ENCODE peak calls at places on chromosomes 5 and 9, in four cellular contexts. One of them, this sample, is unnamed.

GRCh38 chr5:1934801-1935429 is 52.2 kb upstream of the IRX4 start:
- DNase-seq in AG04450: no peak
- DNase-seq in cardiac fibroblast: no peak
- DNase-seq in tibial nerve: no peak
- DNase-seq in this sample: no peak

GRCh38 chr9:127537014-127537413 is 75.1 kb upstream of the STXBP1 start:
- DNase-seq in AG04450: no peak
- DNase-seq in cardiac fibroblast: peak; percentile 46
- DNase-seq in tibial nerve: no peak
- DNase-seq in this sample: no peak

GRCh38 chr5:79025054-79025465 is 40.0 kb upstream of the ARSB start:
- DNase-seq in AG04450: peak; percentile 57
- DNase-seq in cardiac fibroblast: peak; percentile 80
- DNase-seq in tibial nerve: peak; percentile 16
- DNase-seq in this sample: peak; percentile 45

GRCh38 chr5:74903165-74903787 is 37.1 kb upstream of the FAM169A start:
- DNase-seq in AG04450: no peak
- DNase-seq in cardiac fibroblast: no peak
- DNase-seq in tibial nerve: no peak
- DNase-seq in this sample: no peak

GRCh38 chr9:117121331-117121730 is 293.5 kb downstream of the ASTN2 start:
- DNase-seq in AG04450: no peak
- DNase-seq in cardiac fibroblast: peak; percentile 18
- DNase-seq in tibial nerve: no peak
- DNase-seq in this sample: no peak

GRCh38 chr5:133048993-133049725 is 2.7 kb upstream of the HSPA4 start:
- DNase-seq in AG04450: no peak
- DNase-seq in cardiac fibroblast: peak; percentile 50
- DNase-seq in tibial nerve: no peak
- DNase-seq in this sample: no peak

GRCh38 chr9:68522954-68523353 is 17.7 kb downstream of the TMEM252 start:
- DNase-seq in AG04450: no peak
- DNase-seq in cardiac fibroblast: no peak
- DNase-seq in tibial nerve: no peak
- DNase-seq in this sample: no peak

GRCh38 chr5:35470866-35471265 is 146.8 kb upstream of the SPEF2 start:
- DNase-seq in AG04450: no peak
- DNase-seq in cardiac fibroblast: no peak
- DNase-seq in tibial nerve: no peak
- DNase-seq in this sample: no peak

GRCh38 chr5:10860645-10861455 is 99.8 kb upstream of the DAP start:
- DNase-seq in AG04450: peak; percentile 46
- DNase-seq in cardiac fibroblast: no peak
- DNase-seq in tibial nerve: no peak
- DNase-seq in this sample: peak; percentile 45

GRCh38 chr9:133141833-133142594 is 21.0 kb upstream of the RALGDS start:
- DNase-seq in AG04450: no peak
- DNase-seq in cardiac fibroblast: no peak
- DNase-seq in tibial nerve: no peak
- DNase-seq in this sample: no peak

GRCh38 chr5:38249286-38249685 is 9.1 kb upstream of the EGFLAM start:
- DNase-seq in AG04450: no peak
- DNase-seq in cardiac fibroblast: no peak
- DNase-seq in tibial nerve: no peak
- DNase-seq in this sample: no peak

GRCh38 chr5:113266913-113267227 is 167.9 kb downstream of the TSSK1B start:
- DNase-seq in AG04450: no peak
- DNase-seq in cardiac fibroblast: no peak
- DNase-seq in tibial nerve: no peak
- DNase-seq in this sample: no peak

GRCh38 chr9:114684036-114684435 is 2.0 kb upstream of the TEX48 start:
- DNase-seq in AG04450: no peak
- DNase-seq in cardiac fibroblast: no peak
- DNase-seq in tibial nerve: no peak
- DNase-seq in this sample: no peak

GRCh38 chr5:74490814-74491213 is 149.7 kb downstream of the ENC1 start:
- DNase-seq in AG04450: no peak
- DNase-seq in cardiac fibroblast: no peak
- DNase-seq in tibial nerve: no peak
- DNase-seq in this sample: no peak

GRCh38 chr5:174667526-174667925 is 56.9 kb upstream of the MSX2 start:
- DNase-seq in AG04450: no peak
- DNase-seq in cardiac fibroblast: no peak
- DNase-seq in tibial nerve: no peak
- DNase-seq in this sample: no peak

GRCh38 chr9:8726692-8727091 is 927.1 kb upstream of the DMAC1 start:
- DNase-seq in AG04450: no peak
- DNase-seq in cardiac fibroblast: no peak
- DNase-seq in tibial nerve: no peak
- DNase-seq in this sample: no peak

GRCh38 chr9:18184034-18184800 is 289.7 kb upstream of the ADAMTSL1 start:
- DNase-seq in AG04450: no peak
- DNase-seq in cardiac fibroblast: peak; percentile 55
- DNase-seq in tibial nerve: no peak
- DNase-seq in this sample: no peak

GRCh38 chr9:130328349-130328801 is 62.8 kb downstream of the HMCN2 start:
- DNase-seq in AG04450: peak; percentile 11
- DNase-seq in cardiac fibroblast: peak; percentile 35
- DNase-seq in tibial nerve: peak; percentile 61
- DNase-seq in this sample: no peak

GRCh38 chr5:79091064-79091463 is 20.5 kb upstream of the BHMT start:
- DNase-seq in AG04450: no peak
- DNase-seq in cardiac fibroblast: no peak
- DNase-seq in tibial nerve: no peak
- DNase-seq in this sample: no peak

GRCh38 chr5:10452768-10453331 is 11.2 kb downstream of the ROPN1L start:
- DNase-seq in AG04450: peak; percentile 74
- DNase-seq in cardiac fibroblast: peak; percentile 91
- DNase-seq in tibial nerve: no peak
- DNase-seq in this sample: peak; percentile 83

GRCh38 chr9:107221321-107221720 is 61.8 kb upstream of the RAD23B start:
- DNase-seq in AG04450: no peak
- DNase-seq in cardiac fibroblast: no peak
- DNase-seq in tibial nerve: no peak
- DNase-seq in this sample: no peak

GRCh38 chr9:107224252-107224651 is 58.8 kb upstream of the RAD23B start:
- DNase-seq in AG04450: no peak
- DNase-seq in cardiac fibroblast: no peak
- DNase-seq in tibial nerve: no peak
- DNase-seq in this sample: no peak

GRCh38 chr9:107223381-107223780 is 59.7 kb upstream of the RAD23B start:
- DNase-seq in AG04450: no peak
- DNase-seq in cardiac fibroblast: no peak
- DNase-seq in tibial nerve: no peak
- DNase-seq in this sample: no peak

GRCh38 chr9:107219486-107219853 is 63.6 kb upstream of the RAD23B start:
- DNase-seq in AG04450: no peak
- DNase-seq in cardiac fibroblast: no peak
- DNase-seq in tibial nerve: no peak
- DNase-seq in this sample: no peak

DNA sequence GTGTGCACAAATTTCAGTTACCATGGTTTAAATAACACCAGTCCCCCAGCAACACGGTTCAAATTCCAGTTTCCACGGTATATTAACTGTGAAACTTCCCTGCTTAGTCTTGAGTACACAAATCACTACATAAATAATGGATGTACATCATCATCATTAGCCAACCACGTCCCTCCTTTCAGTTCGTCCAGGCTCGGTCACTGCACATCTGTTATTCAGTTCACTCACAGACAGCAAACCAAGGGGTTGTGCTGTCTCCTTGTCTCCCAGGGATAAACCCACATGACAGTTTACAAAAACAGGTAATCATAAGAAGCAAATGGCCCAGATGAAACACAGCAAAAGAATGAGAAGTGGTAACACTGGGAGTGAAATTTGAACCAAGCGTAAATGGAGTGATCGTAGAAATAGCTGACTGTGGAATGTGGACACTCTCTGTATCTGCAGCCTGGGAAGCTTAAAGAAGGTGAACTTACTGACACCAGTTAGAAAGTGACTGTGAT is 61.0 kb upstream of the RAD23B start:
- DNase-seq in AG04450: no peak
- DNase-seq in cardiac fibroblast: peak; percentile 25
- DNase-seq in tibial nerve: no peak
- DNase-seq in this sample: peak; percentile 13
- H3K4me3 ChIP-seq in AG04450: peak overlapping the region; percentile 53
- H3K4me3 ChIP-seq in cardiac fibroblast: peak overlapping the region; percentile 35
- H3K4me3 ChIP-seq in tibial nerve: no peak overlapping the region
- H3K4me3 ChIP-seq in this sample: peak overlapping the region; percentile 25

GRCh38 chr9:121498487-121499176 is 1.0 kb downstream of the GGTA1 start:
- DNase-seq in AG04450: no peak
- DNase-seq in cardiac fibroblast: peak; percentile 69
- DNase-seq in tibial nerve: no peak
- DNase-seq in this sample: no peak
- TF ChIP-seq CTCF in AG04450: no peak
- TF ChIP-seq CTCF in cardiac fibroblast: peak; percentile 5
- TF ChIP-seq CTCF in tibial nerve: no peak
- TF ChIP-seq CTCF in this sample: no peak

GRCh38 chr5:135234242-135235000 is 164.6 kb downstream of the MACROH2A1 start:
- DNase-seq in AG04450: no peak
- DNase-seq in cardiac fibroblast: no peak
- DNase-seq in tibial nerve: no peak
- DNase-seq in this sample: no peak
- H3K4me3 ChIP-seq in AG04450: no peak overlapping the region
- H3K4me3 ChIP-seq in cardiac fibroblast: no peak overlapping the region
- H3K4me3 ChIP-seq in tibial nerve: no peak overlapping the region
- H3K4me3 ChIP-seq in this sample: no peak overlapping the region

DNA sequence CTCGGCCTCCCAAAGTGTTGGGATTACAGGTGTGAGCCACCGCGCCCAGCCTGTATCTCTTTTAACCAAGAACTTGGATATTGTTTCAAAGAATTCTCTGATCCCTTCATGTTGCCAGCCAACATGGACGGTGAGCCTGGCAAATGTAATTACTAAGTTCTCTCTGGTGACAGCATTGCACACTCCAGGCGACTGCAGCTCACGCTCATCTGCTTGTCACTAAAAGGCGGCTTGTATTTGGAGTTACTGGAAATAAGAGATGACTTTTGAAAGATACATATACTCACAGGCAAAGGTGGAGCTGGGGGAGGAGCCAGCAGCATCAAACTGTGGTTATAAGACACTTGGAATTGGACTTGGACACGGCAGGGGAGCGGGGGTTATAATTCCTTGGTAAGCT is 172.3 kb downstream of the SLIT3 start:
- DNase-seq in AG04450: no peak
- DNase-seq in cardiac fibroblast: no peak
- DNase-seq in tibial nerve: no peak
- DNase-seq in this sample: no peak
- TF ChIP-seq CTCF in AG04450: no peak
- TF ChIP-seq CTCF in cardiac fibroblast: no peak
- TF ChIP-seq CTCF in tibial nerve: no peak
- TF ChIP-seq CTCF in this sample: no peak

GRCh38 chr9:121735792-121736130 is 84.3 kb downstream of the DAB2IP start:
- DNase-seq in AG04450: no peak
- DNase-seq in cardiac fibroblast: no peak
- DNase-seq in tibial nerve: no peak
- DNase-seq in this sample: no peak

GRCh38 chr9:121737481-121737931 is 86.1 kb downstream of the DAB2IP start:
- DNase-seq in AG04450: no peak
- DNase-seq in cardiac fibroblast: no peak
- DNase-seq in tibial nerve: no peak
- DNase-seq in this sample: no peak

GRCh38 chr9:121738391-121738790 is 87.0 kb downstream of the DAB2IP start:
- DNase-seq in AG04450: no peak
- DNase-seq in cardiac fibroblast: no peak
- DNase-seq in tibial nerve: no peak
- DNase-seq in this sample: no peak

GRCh38 chr9:121736147-121736721 is 84.8 kb downstream of the DAB2IP start:
- DNase-seq in AG04450: no peak
- DNase-seq in cardiac fibroblast: peak; percentile 62
- DNase-seq in tibial nerve: peak; percentile 50
- DNase-seq in this sample: no peak

DNA sequence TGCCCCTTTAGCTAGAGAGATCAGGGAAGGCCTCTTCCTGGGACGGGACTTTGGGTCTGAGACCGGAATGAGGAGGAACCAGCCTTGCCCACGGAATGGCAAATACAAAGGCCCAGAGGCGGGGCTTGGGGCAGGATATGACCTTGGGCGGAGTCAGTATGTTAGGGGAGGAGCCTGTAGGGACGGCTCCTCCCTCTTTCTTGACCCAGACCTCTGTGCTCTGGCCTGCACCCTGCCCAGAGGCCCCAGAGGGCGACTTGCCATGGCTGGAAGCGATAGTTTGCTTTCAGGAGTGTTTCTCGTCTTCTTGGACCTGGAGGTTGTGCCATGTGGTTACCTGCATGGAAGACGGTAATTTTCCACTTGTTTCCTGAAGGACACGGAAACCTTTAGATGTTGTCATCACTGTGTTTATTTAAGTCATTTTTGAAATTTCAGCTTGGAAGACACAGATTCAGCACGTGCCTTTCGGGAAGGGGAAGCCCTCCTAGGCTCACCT is 85.6 kb downstream of the DAB2IP start:
- DNase-seq in AG04450: no peak
- DNase-seq in cardiac fibroblast: no peak
- DNase-seq in tibial nerve: peak; percentile 51
- DNase-seq in this sample: no peak
- H3K4me3 ChIP-seq in AG04450: no peak overlapping the region
- H3K4me3 ChIP-seq in cardiac fibroblast: no peak overlapping the region
- H3K4me3 ChIP-seq in tibial nerve: peak overlapping the region; percentile 39
- H3K4me3 ChIP-seq in this sample: no peak overlapping the region

GRCh38 chr5:69046375-69046957 is 47.3 kb upstream of the SLC30A5 start:
- DNase-seq in AG04450: no peak
- DNase-seq in cardiac fibroblast: peak; percentile 26
- DNase-seq in tibial nerve: no peak
- DNase-seq in this sample: no peak

GRCh38 chr5:69050214-69050613 is 43.6 kb upstream of the SLC30A5 start:
- DNase-seq in AG04450: no peak
- DNase-seq in cardiac fibroblast: no peak
- DNase-seq in tibial nerve: no peak
- DNase-seq in this sample: no peak

GRCh38 chr5:69049151-69049550 is 44.7 kb upstream of the SLC30A5 start:
- DNase-seq in AG04450: no peak
- DNase-seq in cardiac fibroblast: no peak
- DNase-seq in tibial nerve: no peak
- DNase-seq in this sample: no peak

GRCh38 chr5:69049796-69050195 is 44.0 kb upstream of the SLC30A5 start:
- DNase-seq in AG04450: no peak
- DNase-seq in cardiac fibroblast: no peak
- DNase-seq in tibial nerve: no peak
- DNase-seq in this sample: no peak

DNA sequence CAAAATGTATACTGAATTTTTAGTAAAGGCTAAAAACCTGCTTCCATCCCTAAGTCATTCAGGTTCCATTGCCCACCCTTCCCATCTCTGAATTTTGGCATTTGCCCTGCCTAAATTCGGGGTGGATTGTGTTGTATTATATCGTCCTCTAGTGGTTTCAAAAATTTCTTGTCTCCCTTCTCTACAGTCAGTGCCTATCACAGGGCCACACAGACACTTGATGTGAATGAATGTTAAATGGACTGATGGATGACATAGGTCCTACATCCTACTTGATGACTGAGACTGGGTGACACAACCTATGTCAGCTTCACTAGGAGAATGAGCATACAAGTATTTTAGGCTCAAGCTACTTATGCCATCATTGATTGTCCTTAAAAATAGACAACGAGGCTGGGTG is 45.6 kb upstream of the SLC30A5 start:
- DNase-seq in AG04450: no peak
- DNase-seq in cardiac fibroblast: no peak
- DNase-seq in tibial nerve: no peak
- DNase-seq in this sample: no peak
- TF ChIP-seq CTCF in AG04450: peak; percentile 56
- TF ChIP-seq CTCF in cardiac fibroblast: peak; percentile 45
- TF ChIP-seq CTCF in tibial nerve: no peak
- TF ChIP-seq CTCF in this sample: peak; percentile 38

GRCh38 chr9:34628656-34629491 is at the start of gene ARID3C:
- DNase-seq in AG04450: no peak
- DNase-seq in cardiac fibroblast: no peak
- DNase-seq in tibial nerve: no peak
- DNase-seq in this sample: no peak
- H3K4me3 ChIP-seq in AG04450: peak within 1 kb of the TSS; percentile 44
- H3K4me3 ChIP-seq in cardiac fibroblast: peak within 1 kb of the TSS; percentile 46
- H3K4me3 ChIP-seq in tibial nerve: peak within 1 kb of the TSS; percentile 12
- H3K4me3 ChIP-seq in this sample: peak within 1 kb of the TSS; percentile 25

This sample was measured in astrocyte of the cerebellum.